ENCODE peak calls at places on chromosomes 3 and 15, in six cellular contexts. B is right atrium auricular region, S is esophagus muscularis mucosa, E is choroid plexus epithelial cell, I is left ventricle myocardium inferior, M is astrocyte of the cerebellum. C is an unnamed sample.

GRCh38 chr3:107307205-107307604 is 70.0 kb upstream of the CCDC54 start:
- DNase-seq in B (no peak), S (no peak), E (no peak), I (no peak), M (no peak), C (no peak)

GRCh38 chr3:125231895-125232294 is 19.3 kb upstream of the SLC12A8 start:
- DNase-seq in B (no peak), S (no peak), E (peak; percentile 85), I (no peak), M (peak; percentile 24), C (peak; percentile 81)

GRCh38 chr3:149395107-149396089 is 17.9 kb upstream of the TM4SF1 start:
- DNase-seq in B (no peak), S (no peak), E (peak; percentile 91), I (no peak), M (no peak), C (peak; percentile 79)

GRCh38 chr3:24020036-24020691 is 75.1 kb downstream of the NR1D2 start:
- DNase-seq in B (no peak), S (no peak), E (no peak), I (no peak), M (no peak), C (no peak)

GRCh38 chr15:73940061-73940981 is 14.1 kb downstream of the LOXL1 start:
- DNase-seq in B (no peak), S (no peak), E (no peak), I (no peak), M (no peak), C (no peak)

GRCh38 chr15:73856458-73857192 is 16.7 kb upstream of the TBC1D21 start:
- DNase-seq in B (no peak), S (no peak), E (no peak), I (peak; percentile 60), M (no peak), C (no peak)

GRCh38 chr15:29103825-29104565 is 165.6 kb downstream of the NSMCE3 start:
- DNase-seq in B (peak; percentile 73), S (no peak), E (peak; percentile 97), I (peak; percentile 68), M (peak; percentile 49), C (peak; percentile 49)

GRCh38 chr3:7062714-7063113 is 201.8 kb downstream of the GRM7 start:
- DNase-seq in B (no peak), S (no peak), E (no peak), I (no peak), M (no peak), C (no peak)

GRCh38 chr15:36469567-36469966 is 109.9 kb upstream of the CDIN1 start:
- DNase-seq in B (no peak), S (no peak), E (peak; percentile 37), I (no peak), M (peak; percentile 29), C (peak; percentile 24)

GRCh38 chr15:37056168-37056893 is 44.0 kb downstream of the MEIS2 start:
- DNase-seq in B (peak; percentile 85), S (no peak), E (no peak), I (peak; percentile 76), M (no peak), C (peak; percentile 85)

GRCh38 chr15:65839354-65839901 is 29.9 kb upstream of the RAB11A start:
- DNase-seq in B (no peak), S (no peak), E (no peak), I (no peak), M (no peak), C (no peak)

DNA sequence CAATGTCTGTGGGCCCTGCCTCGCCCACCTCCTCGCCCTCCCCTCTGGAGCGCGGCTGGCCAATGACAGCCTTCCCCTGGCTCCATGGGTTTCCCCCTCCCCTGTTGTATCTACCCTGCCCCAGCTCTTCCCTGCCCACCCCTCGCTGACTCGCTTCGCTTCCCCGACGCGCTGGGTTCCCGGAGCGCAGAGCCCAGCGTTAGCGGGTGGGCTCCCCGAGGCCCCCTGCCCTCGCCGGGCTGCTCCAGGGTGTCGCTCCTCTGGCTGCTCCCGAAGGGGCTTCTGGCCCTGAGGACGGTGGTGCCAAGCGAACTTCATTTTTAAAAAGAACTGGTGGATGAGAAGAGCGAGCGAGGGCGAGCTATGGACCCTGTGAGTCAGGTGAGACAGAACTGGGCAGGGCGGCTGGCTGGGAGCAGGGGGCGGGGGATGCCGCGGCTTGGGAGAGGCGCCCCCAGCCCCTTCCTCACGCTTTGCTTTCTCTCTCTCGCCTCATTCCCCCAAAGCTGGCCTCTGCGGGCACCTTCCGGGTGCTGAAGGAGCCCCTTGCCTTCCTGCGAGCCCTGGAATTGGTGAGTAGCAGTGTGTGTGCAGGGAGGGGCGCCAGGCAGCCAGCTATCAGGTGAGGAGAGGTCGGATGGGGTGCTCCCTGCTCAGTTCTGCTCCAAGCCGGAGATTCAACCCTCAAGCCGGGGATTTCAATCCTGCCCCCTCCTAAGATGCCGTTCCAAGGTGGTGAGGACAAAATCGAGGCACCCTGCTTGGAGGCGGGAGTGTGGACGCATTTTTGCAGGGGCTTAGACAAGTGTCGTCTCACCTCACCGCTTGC is at the start of gene SYNPR:
- DNase-seq in B (no peak), S (no peak), E (no peak), I (no peak), M (no peak), C (no peak)
- H3K4me3 ChIP-seq in B (peak within 1 kb of the TSS; percentile 11), S (peak within 1 kb of the TSS; percentile 12), E (no peak within 1 kb of the TSS), I (peak within 1 kb of the TSS; percentile 30), M (no peak within 1 kb of the TSS), C (peak within 1 kb of the TSS; percentile 11)

DNA sequence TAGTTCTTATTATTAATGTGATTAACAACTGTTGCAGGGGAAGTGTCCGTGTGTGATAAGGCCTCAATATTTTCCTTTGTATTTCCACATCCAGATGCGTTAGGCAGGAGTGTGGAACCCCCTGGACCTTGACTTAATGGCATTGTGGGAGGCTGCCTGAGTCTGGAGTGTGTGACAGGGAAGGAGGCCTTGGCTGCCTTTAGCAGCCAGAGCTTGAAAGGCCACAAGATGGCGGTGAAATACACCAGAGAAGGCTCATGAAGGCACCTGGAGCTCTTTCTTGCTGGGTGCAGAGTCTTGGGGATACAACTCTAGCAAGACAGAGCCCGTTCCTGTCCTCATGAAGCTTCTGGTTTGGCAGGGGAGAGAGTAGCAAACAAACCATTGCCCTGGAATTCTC is 36.9 kb downstream of the POLR2M start:
- DNase-seq in B (no peak), S (no peak), E (peak; percentile 25), I (no peak), M (no peak), C (no peak)
- TF ChIP-seq CTCF in B (no peak), S (no peak), E (peak; percentile 40), I (peak; percentile 18), M (no peak), C (peak; percentile 26)

DNA sequence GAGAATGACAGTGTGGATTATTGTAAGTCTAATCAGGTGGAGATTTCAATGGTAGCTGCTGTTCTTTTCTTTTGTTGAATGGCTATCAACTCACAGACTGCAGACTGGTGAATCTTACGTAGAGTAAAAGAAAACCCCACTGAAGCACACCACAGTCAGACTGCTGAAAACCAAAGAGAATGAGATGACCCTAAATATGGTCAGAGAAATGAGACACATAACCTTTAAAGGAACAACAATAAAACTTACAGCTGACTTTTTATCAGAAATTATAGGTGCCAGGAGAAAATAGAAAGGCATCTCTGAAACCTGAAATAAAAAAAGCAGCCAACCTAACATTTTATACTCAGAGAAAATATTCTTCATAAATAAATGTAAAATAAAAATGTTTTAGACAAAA is 12.7 kb upstream of the UBE3A start:
- DNase-seq in B (no peak), S (no peak), E (no peak), I (no peak), M (no peak), C (no peak)
- H3K4me3 ChIP-seq in B (no peak overlapping the region), S (no peak overlapping the region), E (no peak overlapping the region), I (no peak overlapping the region), M (no peak overlapping the region), C (no peak overlapping the region)

GRCh38 chr15:83837946-83838571 is 184.1 kb downstream of the ADAMTSL3 start:
- DNase-seq in B (no peak), S (no peak), E (peak; percentile 59), I (no peak), M (no peak), C (no peak)
- TF ChIP-seq CTCF in B (no peak), S (peak; percentile 23), E (peak; percentile 81), I (peak; percentile 61), M (peak; percentile 67), C (peak; percentile 79)

DNA sequence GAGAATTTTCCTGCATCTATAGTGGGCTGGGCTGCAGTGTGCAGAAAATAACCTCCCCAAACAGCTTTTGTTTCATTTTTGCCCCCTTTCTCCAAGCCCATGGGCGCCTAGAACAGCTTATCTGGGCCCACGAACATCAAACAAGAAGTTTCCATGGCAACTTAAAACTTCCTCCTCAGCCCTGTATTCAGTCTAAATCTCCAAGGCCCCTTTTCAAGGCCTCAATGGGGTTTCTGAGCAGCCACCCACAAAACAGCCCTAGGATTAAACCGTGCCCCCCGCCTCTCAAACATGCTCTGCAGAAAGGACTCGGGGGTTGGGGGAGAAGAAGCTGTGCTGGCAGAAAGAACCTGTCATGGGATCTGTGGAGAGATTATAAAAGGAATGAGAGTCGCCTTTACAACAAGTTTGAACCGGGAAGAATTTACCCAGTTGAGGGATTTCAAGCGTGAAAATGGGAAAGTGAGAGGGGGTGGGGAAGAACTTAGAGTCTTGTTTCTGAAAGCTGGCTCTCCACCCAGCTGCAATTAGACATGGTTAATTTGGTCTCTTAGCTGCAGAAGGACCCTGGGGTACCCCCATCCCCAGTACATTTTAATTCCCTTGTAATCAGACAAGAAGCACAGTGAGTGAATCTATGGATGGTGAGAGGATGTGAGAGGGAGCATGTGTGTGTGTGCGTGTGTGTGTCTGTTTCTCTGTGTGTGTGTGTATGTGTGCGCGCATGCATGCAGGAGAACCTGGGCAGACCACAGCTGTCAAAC is 4.3 kb upstream of the FAM107A start:
- DNase-seq in B (no peak), S (no peak), E (no peak), I (no peak), M (peak; percentile 34), C (peak; percentile 75)
- H3K4me3 ChIP-seq in B (no peak overlapping the region), S (no peak overlapping the region), E (no peak overlapping the region), I (no peak overlapping the region), M (no peak overlapping the region), C (no peak overlapping the region)

GRCh38 chr3:133209871-133210550 is 171.8 kb downstream of the TMEM108 start:
- DNase-seq in B (no peak), S (no peak), E (no peak), I (no peak), M (peak; percentile 24), C (no peak)

GRCh38 chr3:133206921-133207320 is 168.7 kb downstream of the TMEM108 start:
- DNase-seq in B (no peak), S (no peak), E (no peak), I (no peak), M (no peak), C (no peak)

GRCh38 chr3:133213942-133214341 is 175.8 kb downstream of the TMEM108 start:
- DNase-seq in B (no peak), S (no peak), E (peak; percentile 12), I (peak; percentile 20), M (no peak), C (peak; percentile 8)

GRCh38 chr3:133208184-133208583 is 170.0 kb downstream of the TMEM108 start:
- DNase-seq in B (no peak), S (no peak), E (no peak), I (no peak), M (no peak), C (no peak)

GRCh38 chr3:133211449-133211848 is 173.3 kb downstream of the TMEM108 start:
- DNase-seq in B (no peak), S (no peak), E (no peak), I (no peak), M (no peak), C (no peak)
- TF ChIP-seq CTCF in B (no peak), S (no peak), E (no peak), I (no peak), M (no peak), C (no peak)

DNA sequence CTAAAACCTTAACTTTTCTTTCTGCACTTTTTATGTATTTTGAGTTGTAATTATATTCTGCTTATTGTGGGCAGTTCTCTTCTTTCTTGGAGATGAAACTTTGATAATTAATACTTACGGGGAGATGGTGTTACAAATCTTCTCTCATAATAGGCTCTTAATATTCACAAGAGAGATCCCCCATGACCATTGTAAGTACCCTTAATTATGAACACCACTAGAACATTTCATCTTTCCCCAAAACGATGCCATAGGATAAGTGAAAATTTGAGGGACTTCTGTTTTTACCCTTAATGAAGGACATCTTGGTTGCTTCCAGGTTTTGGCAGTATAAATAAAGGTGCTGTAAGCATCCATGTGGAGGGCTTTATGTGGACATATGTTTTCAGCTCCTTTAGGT is 60.7 kb downstream of the PIAS1 start:
- DNase-seq in B (no peak), S (no peak), E (no peak), I (no peak), M (no peak), C (no peak)
- H3K4me3 ChIP-seq in B (peak overlapping the region; percentile 34), S (peak overlapping the region; percentile 45), E (peak overlapping the region; percentile 37), I (peak overlapping the region; percentile 54), M (no peak overlapping the region), C (no peak overlapping the region)

C was measured in retinal pigment epithelial cell.